ENCODE peak calls at places on chromosomes 2 and 18, in four cellular contexts. B is fibroblast of lung, L is HepG2, E is Panc1. W is an unnamed sample.

GRCh38 chr2:120552800-120553471 is 182.7 kb upstream of the GLI2 start:
- DNase-seq in B (peak; percentile 80), L (peak; percentile 90), E (peak; percentile 7), W (no peak)

GRCh38 chr2:50611261-50612020 is 420.5 kb downstream of the NRXN1 start:
- DNase-seq in B (no peak), L (no peak), E (no peak), W (no peak)

GRCh38 chr2:120769787-120770120 is 34.1 kb downstream of the GLI2 start:
- DNase-seq in B (no peak), L (no peak), E (no peak), W (no peak)

GRCh38 chr2:73919596-73920228 is 7.0 kb upstream of the DGUOK start:
- DNase-seq in B (no peak), L (no peak), E (no peak), W (no peak)

GRCh38 chr2:164692114-164692513 is 70.8 kb upstream of the GRB14 start:
- DNase-seq in B (no peak), L (peak; percentile 43), E (no peak), W (no peak)

GRCh38 chr2:189421644-189422043 is 19.6 kb upstream of the WDR75 start:
- DNase-seq in B (peak; percentile 83), L (no peak), E (no peak), W (peak; percentile 43)

GRCh38 chr2:180040146-180040925 is 33.2 kb upstream of the CWC22 start:
- DNase-seq in B (peak; percentile 99), L (no peak), E (no peak), W (peak; percentile 21)

GRCh38 chr2:95300391-95300938 is 3.3 kb downstream of the KCNIP3 start:
- DNase-seq in B (no peak), L (no peak), E (no peak), W (no peak)

GRCh38 chr2:241867776-241868420 is 1.6 kb upstream of the RTP5 start:
- DNase-seq in B (no peak), L (no peak), E (no peak), W (no peak)

GRCh38 chr2:238391042-238391441 is 35.7 kb upstream of the ASB1 start:
- DNase-seq in B (no peak), L (no peak), E (no peak), W (no peak)

GRCh38 chr18:33596178-33596854 is 18.3 kb downstream of the ASXL3 start:
- DNase-seq in B (peak; percentile 75), L (no peak), E (peak; percentile 79), W (no peak)

GRCh38 chr2:172647439-172647838 is 88.2 kb upstream of the RAPGEF4 start:
- DNase-seq in B (peak; percentile 72), L (no peak), E (no peak), W (no peak)

GRCh38 chr2:186307871-186308270 is 178.2 kb upstream of the ZC3H15 start:
- DNase-seq in B (no peak), L (no peak), E (no peak), W (no peak)

GRCh38 chr2:237125967-237126366 is 40.3 kb downstream of the COPS8 start:
- DNase-seq in B (no peak), L (peak; percentile 53), E (no peak), W (no peak)

GRCh38 chr2:68448671-68449394 is 18.3 kb downstream of the FBXO48 start:
- DNase-seq in B (no peak), L (no peak), E (no peak), W (no peak)

GRCh38 chr2:228474466-228474865 is 293.0 kb upstream of the SPHKAP start:
- DNase-seq in B (no peak), L (no peak), E (no peak), W (peak; percentile 29)

GRCh38 chr2:188881434-188881833 is 92.7 kb upstream of the COL3A1 start:
- DNase-seq in B (no peak), L (no peak), E (no peak), W (no peak)

GRCh38 chr2:10548626-10549025 is 100.5 kb upstream of the ODC1 start:
- DNase-seq in B (peak; percentile 65), L (no peak), E (no peak), W (no peak)

GRCh38 chr2:25939257-25939668 is 43.0 kb downstream of the KIF3C start:
- DNase-seq in B (no peak), L (no peak), E (no peak), W (no peak)

DNA sequence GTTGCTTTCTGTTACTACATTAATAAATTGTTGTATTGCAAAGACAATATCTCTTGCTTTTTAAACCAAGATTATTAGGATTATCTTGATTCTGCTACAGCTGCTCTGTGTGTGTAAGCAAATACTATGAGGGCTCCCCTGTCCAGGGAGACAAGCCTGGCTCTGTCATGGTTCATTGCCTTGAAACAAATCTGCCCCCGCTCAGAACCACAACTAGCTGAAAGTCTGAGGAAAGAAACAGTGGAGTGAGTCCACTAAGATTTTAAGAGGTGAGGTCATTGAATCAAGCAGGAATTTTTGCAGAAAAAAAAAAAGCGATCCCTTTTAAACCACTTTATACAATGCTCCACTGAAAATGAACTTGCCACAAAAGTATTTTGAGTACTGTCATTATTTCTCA is 30.8 kb upstream of the LRRTM4 start:
- DNase-seq in B (no peak), L (no peak), E (no peak), W (peak; percentile 83)
- H3K36me3 ChIP-seq in B (no peaks in the 10 kb centered on the region), L (no peaks in the 10 kb centered on the region), E (no peaks in the 10 kb centered on the region), W (no peaks in the 10 kb centered on the region)

DNA sequence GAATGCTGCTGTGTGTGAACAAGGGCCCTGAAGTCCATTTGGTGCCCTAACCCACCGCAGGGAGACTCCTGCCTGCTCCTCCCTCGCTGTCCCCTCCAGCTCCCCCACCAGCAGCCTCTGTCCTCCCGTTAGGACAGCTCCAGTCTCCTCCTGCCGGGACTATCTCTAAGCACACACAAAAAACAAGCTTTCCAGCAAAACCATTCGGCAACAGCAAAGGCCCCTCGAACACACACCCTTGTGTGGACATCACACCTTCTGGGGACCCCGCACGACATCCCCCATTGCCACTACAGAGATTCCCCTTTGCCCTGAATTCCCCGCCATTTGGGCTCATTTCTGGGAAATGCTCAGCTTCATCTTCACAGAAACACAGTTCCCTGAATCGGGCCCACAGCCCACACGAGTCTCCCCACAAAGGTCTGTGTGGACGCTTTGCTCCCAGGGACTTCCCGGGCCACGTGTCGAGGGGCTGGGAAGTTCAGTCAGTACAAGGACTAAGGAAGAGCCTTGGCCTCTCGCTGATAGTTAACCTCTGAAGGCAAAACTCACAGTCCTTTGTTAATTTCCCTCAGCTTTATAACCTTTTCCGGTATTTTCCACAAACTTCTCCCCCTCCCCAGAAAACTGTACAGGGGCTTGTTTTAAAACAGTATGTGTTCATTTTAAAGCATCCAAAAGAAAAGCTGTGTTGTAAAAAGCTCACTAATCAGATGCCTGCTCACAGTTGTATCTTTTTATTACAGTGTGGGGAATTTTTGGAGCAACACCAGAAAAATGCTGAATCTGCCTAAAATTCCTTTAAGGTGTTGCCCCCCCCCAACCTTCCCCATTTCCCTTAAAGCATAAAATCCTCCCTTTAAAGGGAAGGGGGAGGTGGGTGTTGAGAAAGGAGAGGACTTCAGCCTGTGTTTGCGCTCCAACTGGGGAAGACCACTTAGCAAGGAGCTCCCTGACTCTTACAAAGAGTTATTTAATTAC is 25.9 kb downstream of the SMAD7 start:
- DNase-seq in B (no peak), L (no peak), E (no peak), W (no peak)
- H3K4me3 ChIP-seq in B (no peak overlapping the region), L (no peak overlapping the region), E (peak overlapping the region; percentile 14), W (no peak overlapping the region)

DNA sequence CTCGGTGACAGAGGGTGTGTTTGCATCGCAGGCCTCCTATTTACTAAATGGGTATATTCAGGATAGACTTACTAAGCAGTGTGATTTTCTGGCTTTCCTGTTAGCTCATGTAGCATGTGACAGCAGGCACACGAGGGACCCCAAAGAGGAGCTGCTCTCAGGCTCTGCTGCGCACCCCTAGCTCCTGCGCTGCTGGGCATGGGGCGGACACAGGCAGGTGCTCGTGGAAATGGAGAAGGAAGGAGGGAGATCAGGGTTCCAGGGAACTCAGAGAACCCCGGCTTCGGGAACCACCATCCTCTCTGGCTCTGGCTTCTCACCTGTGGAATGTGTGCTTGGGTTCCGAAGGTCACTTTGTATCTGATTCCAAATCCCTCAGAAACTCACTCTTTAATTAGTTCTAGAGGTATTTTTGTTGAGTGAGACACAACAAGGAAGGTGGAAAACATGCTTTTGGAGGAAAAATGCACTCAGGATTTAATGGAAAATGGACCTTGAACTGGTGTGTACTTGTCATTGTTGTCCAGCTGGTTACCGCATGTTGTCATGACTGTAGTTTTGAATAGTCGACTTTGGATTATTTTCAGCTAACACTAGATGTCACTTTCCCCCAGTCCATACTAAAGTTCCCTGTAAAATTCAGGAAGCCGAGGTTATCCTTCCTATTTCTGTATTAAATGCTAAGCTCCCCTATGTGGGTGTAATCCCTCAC is 3.5 kb downstream of the SNTG2 start:
- DNase-seq in B (peak; percentile 38), L (peak; percentile 18), E (peak; percentile 20), W (no peak)
- TF ChIP-seq CTCF in B (no peak), L (peak; percentile 30), E (peak; percentile 60), W (peak; percentile 30)

GRCh38 chr2:223994562-223995162 is 37.4 kb downstream of the MRPL44 start:
- DNase-seq in B (no peak), L (no peak), E (no peak), W (no peak)
- H3K36me3 ChIP-seq in B (no peaks in the 10 kb centered on the region), L (no peaks in the 10 kb centered on the region), E (no peaks in the 10 kb centered on the region), W (no peaks in the 10 kb centered on the region)

W was measured in kidney epithelial cell.